ENCODE peak calls at places on chromosome 4, in nine cellular contexts. H is A549, F is transverse colon, Q is HCT116, Z is K562, S is upper lobe of left lung, T is IMR-90, Y is uterus, V is sigmoid colon. L is an unnamed sample.

GRCh38 chr4:110124721-110125120 is 73.7 kb downstream of the ELOVL6 start:
- DNase-seq in H (no peak), F (no peak), Q (no peak), Z (no peak), S (no peak), T (no peak), Y (no peak), V (no peak), L (no peak)

GRCh38 chr4:27763830-27764525 is 903.3 kb downstream of the STIM2 start:
- DNase-seq in H (no peak), F (no peak), Q (no peak), Z (no peak), S (no peak), T (no peak), Y (no peak), V (no peak), L (no peak)

GRCh38 chr4:13364178-13364577 is 120.0 kb downstream of the RAB28 start:
- DNase-seq in H (no peak), F (no peak), Q (no peak), Z (no peak), S (no peak), T (no peak), Y (no peak), V (no peak), L (no peak)

GRCh38 chr4:158884280-158884679 is 115.5 kb downstream of the FNIP2 start:
- DNase-seq in H (no peak), F (no peak), Q (no peak), Z (no peak), S (no peak), T (no peak), Y (no peak), V (peak; percentile 83), L (no peak)

GRCh38 chr4:95114521-95114920 is 356.8 kb downstream of the BMPR1B start:
- DNase-seq in H (no peak), F (no peak), Q (no peak), Z (no peak), S (no peak), T (peak; percentile 1), Y (no peak), V (no peak), L (no peak)

GRCh38 chr4:81723044-81723884 is 251.6 kb upstream of the RASGEF1B start:
- DNase-seq in H (no peak), F (no peak), Q (no peak), Z (no peak), S (no peak), T (no peak), Y (no peak), V (no peak), L (no peak)

GRCh38 chr4:100022792-100023222 is 72.7 kb upstream of the H2AZ1 start:
- DNase-seq in H (no peak), F (no peak), Q (no peak), Z (no peak), S (no peak), T (no peak), Y (no peak), V (no peak), L (no peak)

GRCh38 chr4:148315049-148315448 is 127.2 kb downstream of the NR3C2 start:
- DNase-seq in H (no peak), F (no peak), Q (no peak), Z (no peak), S (no peak), T (peak; percentile 59), Y (no peak), V (no peak), L (no peak)

GRCh38 chr4:22521240-22521639 is 5.4 kb upstream of the ADGRA3 start:
- DNase-seq in H (no peak), F (no peak), Q (no peak), Z (no peak), S (no peak), T (no peak), Y (no peak), V (no peak), L (no peak)

GRCh38 chr4:142314686-142315085 is 531.4 kb downstream of the INPP4B start:
- DNase-seq in H (no peak), F (peak; percentile 64), Q (no peak), Z (no peak), S (peak; percentile 24), T (no peak), Y (no peak), V (no peak), L (no peak)

GRCh38 chr4:68599150-68599549 is 23.0 kb upstream of the UGT2B17 start:
- DNase-seq in H (no peak), F (no peak), Q (no peak), Z (no peak), S (no peak), T (no peak), Y (no peak), V (no peak), L (no peak)

GRCh38 chr4:24228692-24229091 is 338.8 kb upstream of the PPARGC1A start:
- DNase-seq in H (no peak), F (no peak), Q (no peak), Z (no peak), S (no peak), T (no peak), Y (no peak), V (no peak), L (no peak)

GRCh38 chr4:98565646-98566403 is 92.6 kb downstream of the TSPAN5 start:
- DNase-seq in H (no peak), F (no peak), Q (no peak), Z (no peak), S (no peak), T (no peak), Y (no peak), V (no peak), L (peak; percentile 62)

GRCh38 chr4:118289794-118290193 is 63.0 kb downstream of the PRSS12 start:
- DNase-seq in H (no peak), F (no peak), Q (no peak), Z (no peak), S (no peak), T (peak; percentile 92), Y (no peak), V (no peak), L (no peak)

GRCh38 chr4:27184508-27185155 is 324.0 kb downstream of the STIM2 start:
- DNase-seq in H (no peak), F (no peak), Q (no peak), Z (no peak), S (no peak), T (no peak), Y (no peak), V (no peak), L (no peak)

GRCh38 chr4:35934370-35934981 is 309.8 kb downstream of the ARAP2 start:
- DNase-seq in H (no peak), F (no peak), Q (peak; percentile 12), Z (peak; percentile 4), S (no peak), T (peak; percentile 1), Y (no peak), V (no peak), L (no peak)

GRCh38 chr4:82500830-82501229 is 61.0 kb downstream of the TMEM150C start:
- DNase-seq in H (no peak), F (no peak), Q (no peak), Z (no peak), S (no peak), T (no peak), Y (no peak), V (no peak), L (no peak)

GRCh38 chr4:158535130-158535614 is 13.5 kb downstream of the RXFP1 start:
- DNase-seq in H (no peak), F (no peak), Q (peak; percentile 4), Z (no peak), S (no peak), T (peak; percentile 80), Y (no peak), V (no peak), L (no peak)

GRCh38 chr4:94978904-94979303 is 221.1 kb downstream of the BMPR1B start:
- DNase-seq in H (no peak), F (no peak), Q (no peak), Z (no peak), S (no peak), T (peak; percentile 62), Y (no peak), V (no peak), L (no peak)

GRCh38 chr4:84530871-84531270 is 31.8 kb upstream of the NKX6-1 start:
- DNase-seq in H (no peak), F (no peak), Q (no peak), Z (no peak), S (no peak), T (peak; percentile 19), Y (no peak), V (no peak), L (no peak)

GRCh38 chr4:97759785-97760184 is 383.5 kb downstream of the STPG2 start:
- DNase-seq in H (no peak), F (no peak), Q (no peak), Z (no peak), S (no peak), T (no peak), Y (no peak), V (no peak), L (no peak)

GRCh38 chr4:150583287-150584197 is 1.6 kb downstream of the MAB21L2 start:
- DNase-seq in H (no peak), F (peak; percentile 29), Q (no peak), Z (no peak), S (peak; percentile 20), T (peak; percentile 47), Y (no peak), V (peak; percentile 85), L (no peak)
- TF ChIP-seq CTCF in H (no peak), F (no peak), Q (no peak), Z (no peak), S (no peak), T (no peak), Y (no peak), V (no peak), L (no peak)

GRCh38 chr4:184328022-184328736 is 110.5 kb upstream of the ENPP6 start:
- DNase-seq in H (no peak), F (no peak), Q (no peak), Z (no peak), S (no peak), T (no peak), Y (no peak), V (no peak), L (no peak)
- TF ChIP-seq POLR2A in H (no peak), F (no peak), Q (no peak), Z (no peak), S (no peak), T (no peak), Y (no peak), V (no peak), L (no peak)

DNA sequence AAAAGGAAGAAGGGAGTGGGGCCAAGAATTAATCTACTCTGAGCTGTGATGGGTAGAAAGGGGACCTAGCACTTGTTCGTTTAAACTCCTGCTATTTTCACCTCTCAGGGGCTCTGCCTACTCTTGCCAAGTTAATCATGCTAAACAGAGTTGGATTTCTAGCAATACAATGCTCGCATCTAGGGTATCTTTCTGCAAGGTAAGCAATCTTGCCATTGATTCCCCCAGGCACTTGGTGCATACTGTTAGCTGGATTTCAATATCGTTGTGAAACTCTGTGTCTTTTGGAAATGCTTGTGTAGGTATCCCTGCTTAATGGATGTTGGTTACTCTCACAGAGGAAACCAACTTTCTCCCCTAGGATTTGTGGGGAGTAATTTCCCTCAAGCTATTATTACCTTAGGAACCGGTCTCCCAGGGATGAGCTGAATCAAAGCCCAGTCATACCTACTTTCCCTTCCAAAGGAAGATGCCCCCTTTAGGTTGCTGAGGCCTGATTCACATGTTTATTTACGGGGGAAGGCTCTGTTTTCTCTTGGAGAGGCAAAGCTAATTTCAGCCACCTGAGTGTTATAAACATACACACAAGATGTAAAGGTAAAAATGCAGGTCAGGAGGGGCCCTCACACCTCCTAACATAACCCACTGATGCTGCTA is 366.8 kb downstream of the FBXW7 start:
- DNase-seq in H (no peak), F (no peak), Q (no peak), Z (no peak), S (no peak), T (no peak), Y (no peak), V (no peak), L (no peak)
- TF ChIP-seq CTCF in H (no peak), F (no peak), Q (no peak), Z (no peak), S (no peak), T (no peak), Y (no peak), V (no peak), L (no peak)

GRCh38 chr4:102827674-102828496 is 534 bp upstream of the UBE2D3 start:
- DNase-seq in H (peak; percentile 53), F (peak; percentile 99), Q (peak; percentile 100), Z (peak; percentile 78), S (peak; percentile 99), T (peak; percentile 100), Y (peak; percentile 100), V (peak; percentile 100), L (peak; percentile 100)
- TF ChIP-seq POLR2A in H (peak; percentile 62), F (peak; percentile 86), Q (peak; percentile 91), Z (peak; percentile 71), S (no peak), T (peak; percentile 84), Y (peak; percentile 54), V (no peak), L (peak; percentile 7)